ENCODE peak calls at places on chromosomes 13 and 19, in four cellular contexts. D is mucosa of descending colon; S is stimulated activated CD8-positive, alpha-beta memory T cell treated with anti-CD3 and anti-CD28 coated beads, Interleukin-4, amount 100 ng/mL, for 1 hour; E is HTR-8/SVneo. N is an unnamed sample.

GRCh38 chr13:51895906-51896888 is 34.4 kb downstream of the CCDC70 start:
- DNase-seq in D (no peak), S (no peak), E (peak), N (peak)

GRCh38 chr13:33639640-33640080 is 178.3 kb upstream of the RFC3 start:
- DNase-seq in D (no peak), S (no peak), E (no peak), N (no peak)

GRCh38 chr13:101116381-101116780 is 299.9 kb downstream of the NALCN start:
- DNase-seq in D (no peak), S (no peak), E (no peak), N (no peak)

GRCh38 chr13:44566601-44567000 is 9.5 kb downstream of the TSC22D1 start:
- DNase-seq in D (no peak), S (no peak), E (no peak), N (no peak)

GRCh38 chr19:52343548-52343947 is 7.5 kb downstream of the ZNF610 start:
- DNase-seq in D (no peak), S (peak), E (peak), N (peak)

GRCh38 chr13:34357435-34358232 is 539.7 kb downstream of the RFC3 start:
- DNase-seq in D (no peak), S (no peak), E (peak), N (no peak)

GRCh38 chr19:7348587-7349230 is at the start of gene ARHGEF18:
- DNase-seq in D (peak), S (peak), E (no peak), N (peak)

GRCh38 chr13:77136902-77137420 is 110.0 kb upstream of the FBXL3 start:
- DNase-seq in D (no peak), S (no peak), E (no peak), N (no peak)

GRCh38 chr19:14347999-14348889 is 33.0 kb upstream of the ADGRE5 start:
- DNase-seq in D (peak), S (peak), E (peak), N (peak)

GRCh38 chr19:32691952-32692726 is 518 bp downstream of the NUDT19 start:
- DNase-seq in D (peak), S (no peak), E (no peak), N (peak)

GRCh38 chr19:48588670-48589399 is 17.7 kb upstream of the SPACA4 start:
- DNase-seq in D (peak), S (peak), E (peak), N (peak)

GRCh38 chr13:33884506-33885221 is 66.7 kb downstream of the RFC3 start:
- DNase-seq in D (no peak), S (no peak), E (no peak), N (no peak)

GRCh38 chr19:43738780-43739211 is 16.0 kb downstream of the SMG9 start:
- DNase-seq in D (peak), S (no peak), E (no peak), N (no peak)

GRCh38 chr13:28606466-28606865 is 52.5 kb upstream of the POMP start:
- DNase-seq in D (no peak), S (no peak), E (no peak), N (no peak)

GRCh38 chr19:52679598-52679997 is 41.4 kb upstream of the ZNF83 start:
- DNase-seq in D (no peak), S (no peak), E (no peak), N (no peak)

GRCh38 chr19:16258440-16258903 is 60.8 kb downstream of the AP1M1 start:
- DNase-seq in D (peak), S (no peak), E (no peak), N (no peak)

GRCh38 chr13:80921556-80921955 is 580.6 kb upstream of the SPRY2 start:
- DNase-seq in D (no peak), S (no peak), E (no peak), N (no peak)

GRCh38 chr19:49637865-49638350 is 2.0 kb downstream of the RRAS start:
- DNase-seq in D (peak), S (no peak), E (peak), N (peak)

GRCh38 chr13:100789025-100789424 is 114.4 kb upstream of the TMTC4 start:
- DNase-seq in D (no peak), S (no peak), E (no peak), N (no peak)

GRCh38 chr19:16930753-16931152 is 42.0 kb downstream of the F2RL3 start:
- DNase-seq in D (no peak), S (no peak), E (no peak), N (no peak)